ENCODE peak calls at places on chromosomes 12 and 14, in six cellular contexts. One of them, this sample, is unnamed. For H3K9me3 and H3K4me1, the result is how much of the 10 kb centered on the place peaks cover.

GRCh38 chr12:65171073-65171472 is 1.7 kb downstream of the LEMD3 start:
- DNase-seq in left ventricle myocardium inferior: no peak
- DNase-seq in A549: no peak
- DNase-seq in OCI-LY7: no peak
- DNase-seq in IMR-90: peak
- DNase-seq in cardiac muscle cell: peak
- DNase-seq in this sample: no peak

GRCh38 chr14:69049675-69050074 is 70.6 kb upstream of the ACTN1 start:
- DNase-seq in left ventricle myocardium inferior: no peak
- DNase-seq in A549: no peak
- DNase-seq in OCI-LY7: no peak
- DNase-seq in IMR-90: peak
- DNase-seq in cardiac muscle cell: peak
- DNase-seq in this sample: no peak

GRCh38 chr14:92040431-92041040 is 677 bp upstream of the TRIP11 start:
- DNase-seq in left ventricle myocardium inferior: no peak
- DNase-seq in A549: peak
- DNase-seq in OCI-LY7: peak
- DNase-seq in IMR-90: peak
- DNase-seq in cardiac muscle cell: peak
- DNase-seq in this sample: no peak

GRCh38 chr12:42156232-42156631 is 11.6 kb upstream of the GXYLT1 start:
- DNase-seq in left ventricle myocardium inferior: no peak
- DNase-seq in A549: peak
- DNase-seq in OCI-LY7: no peak
- DNase-seq in IMR-90: no peak
- DNase-seq in cardiac muscle cell: no peak
- DNase-seq in this sample: no peak

GRCh38 chr12:124568431-124569374 is 1.3 kb upstream of the NCOR2 start:
- DNase-seq in left ventricle myocardium inferior: peak
- DNase-seq in A549: peak
- DNase-seq in OCI-LY7: peak
- DNase-seq in IMR-90: peak
- DNase-seq in cardiac muscle cell: peak
- DNase-seq in this sample: peak

GRCh38 chr12:113276306-113276705 is 55.0 kb downstream of the TPCN1 start:
- DNase-seq in left ventricle myocardium inferior: no peak
- DNase-seq in A549: no peak
- DNase-seq in OCI-LY7: no peak
- DNase-seq in IMR-90: peak
- DNase-seq in cardiac muscle cell: peak
- DNase-seq in this sample: peak

GRCh38 chr14:76480426-76480825 is 104.5 kb downstream of the ESRRB start:
- DNase-seq in left ventricle myocardium inferior: no peak
- DNase-seq in A549: no peak
- DNase-seq in OCI-LY7: no peak
- DNase-seq in IMR-90: no peak
- DNase-seq in cardiac muscle cell: no peak
- DNase-seq in this sample: no peak

GRCh38 chr12:31890295-31891285 is 68.6 kb upstream of the RESF1 start:
- DNase-seq in left ventricle myocardium inferior: no peak
- DNase-seq in A549: no peak
- DNase-seq in OCI-LY7: peak
- DNase-seq in IMR-90: no peak
- DNase-seq in cardiac muscle cell: peak
- DNase-seq in this sample: no peak

GRCh38 chr12:116123511-116124258 is 153.8 kb downstream of the MED13L start:
- DNase-seq in left ventricle myocardium inferior: no peak
- DNase-seq in A549: peak
- DNase-seq in OCI-LY7: peak
- DNase-seq in IMR-90: peak
- DNase-seq in cardiac muscle cell: peak
- DNase-seq in this sample: peak

GRCh38 chr14:22491683-22492483 is 97.1 kb downstream of the DAD1 start:
- DNase-seq in left ventricle myocardium inferior: no peak
- DNase-seq in A549: no peak
- DNase-seq in OCI-LY7: no peak
- DNase-seq in IMR-90: no peak
- DNase-seq in cardiac muscle cell: no peak
- DNase-seq in this sample: no peak

GRCh38 chr14:69005432-69006148 is 26.5 kb upstream of the ACTN1 start:
- DNase-seq in left ventricle myocardium inferior: peak
- DNase-seq in A549: peak
- DNase-seq in OCI-LY7: no peak
- DNase-seq in IMR-90: peak
- DNase-seq in cardiac muscle cell: peak
- DNase-seq in this sample: peak

GRCh38 chr12:69897744-69898143 is 72.7 kb downstream of the MYRFL start:
- DNase-seq in left ventricle myocardium inferior: peak
- DNase-seq in A549: no peak
- DNase-seq in OCI-LY7: no peak
- DNase-seq in IMR-90: peak
- DNase-seq in cardiac muscle cell: peak
- DNase-seq in this sample: peak

GRCh38 chr12:74619886-74620285 is 82.3 kb downstream of the ATXN7L3B start:
- DNase-seq in left ventricle myocardium inferior: no peak
- DNase-seq in A549: no peak
- DNase-seq in OCI-LY7: no peak
- DNase-seq in IMR-90: no peak
- DNase-seq in cardiac muscle cell: no peak
- DNase-seq in this sample: no peak

GRCh38 chr14:69260246-69260978 is 454 bp downstream of the GALNT16 start:
- DNase-seq in left ventricle myocardium inferior: no peak
- DNase-seq in A549: peak
- DNase-seq in OCI-LY7: no peak
- DNase-seq in IMR-90: peak
- DNase-seq in cardiac muscle cell: peak
- DNase-seq in this sample: peak

GRCh38 chr14:90426663-90427062 is 29.8 kb downstream of the CALM1 start:
- DNase-seq in left ventricle myocardium inferior: peak
- DNase-seq in A549: no peak
- DNase-seq in OCI-LY7: no peak
- DNase-seq in IMR-90: no peak
- DNase-seq in cardiac muscle cell: peak
- DNase-seq in this sample: peak

GRCh38 chr12:130650131-130650530 is 66.0 kb downstream of the RIMBP2 start:
- DNase-seq in left ventricle myocardium inferior: no peak
- DNase-seq in A549: no peak
- DNase-seq in OCI-LY7: no peak
- DNase-seq in IMR-90: no peak
- DNase-seq in cardiac muscle cell: no peak
- DNase-seq in this sample: no peak

GRCh38 chr12:130649646-130650045 is 66.5 kb downstream of the RIMBP2 start:
- DNase-seq in left ventricle myocardium inferior: no peak
- DNase-seq in A549: no peak
- DNase-seq in OCI-LY7: no peak
- DNase-seq in IMR-90: no peak
- DNase-seq in cardiac muscle cell: no peak
- DNase-seq in this sample: no peak

GRCh38 chr12:130651188-130651587 is 64.9 kb downstream of the RIMBP2 start:
- DNase-seq in left ventricle myocardium inferior: no peak
- DNase-seq in A549: no peak
- DNase-seq in OCI-LY7: no peak
- DNase-seq in IMR-90: no peak
- DNase-seq in cardiac muscle cell: no peak
- DNase-seq in this sample: no peak

GRCh38 chr12:130647814-130648213 is 68.3 kb downstream of the RIMBP2 start:
- DNase-seq in left ventricle myocardium inferior: no peak
- DNase-seq in A549: no peak
- DNase-seq in OCI-LY7: no peak
- DNase-seq in IMR-90: no peak
- DNase-seq in cardiac muscle cell: no peak
- DNase-seq in this sample: no peak

GRCh38 chr12:130649101-130649571 is 67.0 kb downstream of the RIMBP2 start:
- DNase-seq in left ventricle myocardium inferior: no peak
- DNase-seq in A549: no peak
- DNase-seq in OCI-LY7: no peak
- DNase-seq in IMR-90: no peak
- DNase-seq in cardiac muscle cell: no peak
- DNase-seq in this sample: no peak
- H3K9me3 ChIP-seq in left ventricle myocardium inferior: under half
- H3K9me3 ChIP-seq in A549: under half
- H3K9me3 ChIP-seq in OCI-LY7: under half
- H3K9me3 ChIP-seq in IMR-90: under half
- H3K9me3 ChIP-seq in cardiac muscle cell: under half
- H3K9me3 ChIP-seq in this sample: under half

DNA sequence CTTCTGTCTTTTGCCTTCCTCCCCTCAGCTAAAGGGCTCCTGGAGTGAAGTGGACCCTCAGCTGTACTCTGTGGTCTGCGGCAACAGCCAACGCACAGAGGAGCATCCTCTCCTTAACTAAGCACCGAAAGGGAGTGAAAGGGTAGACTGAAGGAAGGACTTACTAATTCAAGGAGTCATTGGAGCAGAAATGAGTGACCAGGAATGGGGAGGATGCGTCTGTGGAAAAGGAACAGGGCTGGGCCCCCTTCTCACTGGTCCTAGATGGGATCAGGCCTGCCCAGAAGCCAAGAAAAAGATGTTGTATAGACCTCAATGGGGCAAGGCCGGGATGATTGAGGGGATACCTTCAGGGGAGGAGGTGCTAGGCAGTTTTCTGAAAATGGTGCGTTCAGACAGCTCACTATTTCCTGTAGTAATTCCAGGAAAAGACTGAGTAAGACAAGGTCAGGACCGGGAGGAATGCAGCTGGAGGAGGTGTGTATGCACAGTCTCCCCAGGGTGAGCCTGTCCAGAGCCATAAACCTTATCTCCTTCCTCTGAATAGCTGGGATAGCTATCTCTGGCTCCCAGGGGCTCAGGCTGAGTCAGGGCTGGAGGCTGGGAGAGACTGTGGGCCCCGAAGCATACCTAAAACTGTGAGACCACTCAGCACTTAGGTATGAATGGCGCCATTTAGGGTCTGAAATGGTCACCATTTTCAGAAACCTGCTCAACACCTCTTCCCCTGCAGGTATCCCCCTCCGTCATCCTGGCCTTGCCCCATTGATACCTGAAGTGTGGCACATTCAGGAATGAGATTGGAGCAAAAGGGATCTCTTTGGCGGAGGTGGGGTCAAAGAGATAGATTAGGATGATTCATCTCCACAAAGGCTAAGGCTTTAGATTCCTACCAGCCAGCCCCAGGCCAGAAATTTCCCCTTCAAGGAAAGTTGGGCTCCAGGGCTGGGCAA is 20.2 kb upstream of the KRT8 start:
- DNase-seq in left ventricle myocardium inferior: no peak
- DNase-seq in A549: peak
- DNase-seq in OCI-LY7: no peak
- DNase-seq in IMR-90: peak
- DNase-seq in cardiac muscle cell: peak
- DNase-seq in this sample: no peak
- H3K4me1 ChIP-seq in left ventricle myocardium inferior: under half
- H3K4me1 ChIP-seq in A549: half or more
- H3K4me1 ChIP-seq in OCI-LY7: under half
- H3K4me1 ChIP-seq in IMR-90: under half
- H3K4me1 ChIP-seq in cardiac muscle cell: under half
- H3K4me1 ChIP-seq in this sample: under half

DNA sequence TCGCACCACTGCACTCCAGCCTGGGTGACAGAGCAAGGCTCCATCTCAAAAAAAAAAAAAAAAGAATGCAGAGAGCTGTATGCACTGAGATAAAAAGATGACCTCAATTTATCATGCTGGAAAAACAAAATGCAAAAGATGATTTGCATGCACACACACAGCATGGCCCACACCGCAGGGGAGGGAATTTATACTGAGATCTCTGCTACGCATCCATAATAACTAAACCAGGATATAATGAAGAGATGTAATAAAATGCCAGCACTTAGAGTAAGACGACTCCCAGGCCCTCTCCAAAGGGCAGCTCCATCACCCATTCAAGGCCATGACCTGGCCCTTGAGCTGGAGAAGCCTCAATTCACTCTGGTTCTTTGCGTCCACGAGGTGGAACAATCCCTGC is 38.3 kb downstream of the RNF34 start:
- DNase-seq in left ventricle myocardium inferior: no peak
- DNase-seq in A549: no peak
- DNase-seq in OCI-LY7: no peak
- DNase-seq in IMR-90: no peak
- DNase-seq in cardiac muscle cell: no peak
- DNase-seq in this sample: no peak
- TF ChIP-seq CTCF in left ventricle myocardium inferior: no peak
- TF ChIP-seq CTCF in A549: no peak
- TF ChIP-seq CTCF in OCI-LY7: no peak
- TF ChIP-seq CTCF in IMR-90: no peak
- TF ChIP-seq CTCF in cardiac muscle cell: no peak
- TF ChIP-seq CTCF in this sample: no peak

GRCh38 chr14:24885410-24885913 is 164.5 kb downstream of the STXBP6 start:
- DNase-seq in left ventricle myocardium inferior: no peak
- DNase-seq in A549: no peak
- DNase-seq in OCI-LY7: no peak
- DNase-seq in IMR-90: no peak
- DNase-seq in cardiac muscle cell: no peak
- DNase-seq in this sample: no peak
- H3K9me3 ChIP-seq in left ventricle myocardium inferior: under half
- H3K9me3 ChIP-seq in A549: under half
- H3K9me3 ChIP-seq in OCI-LY7: under half
- H3K9me3 ChIP-seq in IMR-90: under half
- H3K9me3 ChIP-seq in cardiac muscle cell: under half
- H3K9me3 ChIP-seq in this sample: under half

GRCh38 chr14:93982684-93983007 is 6.3 kb upstream of the ASB2 start:
- DNase-seq in left ventricle myocardium inferior: no peak
- DNase-seq in A549: no peak
- DNase-seq in OCI-LY7: no peak
- DNase-seq in IMR-90: no peak
- DNase-seq in cardiac muscle cell: no peak
- DNase-seq in this sample: peak
- H3K4me1 ChIP-seq in left ventricle myocardium inferior: half or more
- H3K4me1 ChIP-seq in A549: under half
- H3K4me1 ChIP-seq in OCI-LY7: under half
- H3K4me1 ChIP-seq in IMR-90: under half
- H3K4me1 ChIP-seq in cardiac muscle cell: under half
- H3K4me1 ChIP-seq in this sample: half or more

GRCh38 chr12:13116971-13117370 is 13.5 kb upstream of the GSG1 start:
- DNase-seq in left ventricle myocardium inferior: no peak
- DNase-seq in A549: no peak
- DNase-seq in OCI-LY7: no peak
- DNase-seq in IMR-90: no peak
- DNase-seq in cardiac muscle cell: no peak
- DNase-seq in this sample: no peak
- TF ChIP-seq CTCF in left ventricle myocardium inferior: no peak
- TF ChIP-seq CTCF in A549: no peak
- TF ChIP-seq CTCF in OCI-LY7: no peak
- TF ChIP-seq CTCF in IMR-90: no peak
- TF ChIP-seq CTCF in cardiac muscle cell: no peak
- TF ChIP-seq CTCF in this sample: no peak

This sample was measured in psoas muscle.